ENCODE peak calls at places on chromosomes 1 and 21, in seven cellular contexts. D is fibroblast of the aortic adventitia, P is mucosa of descending colon, N is AG09319, L is epithelial cell of esophagus, I is RWPE1, V is upper lobe of right lung. X is an unnamed sample.

GRCh38 chr1:27521336-27522147 is 31.6 kb upstream of the WASF2 start:
- DNase-seq in D (no peak), N (no peak), V (no peak), P (no peak), L (no peak), I (no peak), X (no peak)

GRCh38 chr1:169782596-169782995 is 12.1 kb downstream of the METTL18 start:
- DNase-seq in N (no peak), I (no peak), P (no peak), V (no peak), D (no peak), L (no peak), X (no peak)

GRCh38 chr1:222736470-222736869 is 532 bp upstream of the FAM177B start:
- DNase-seq in V (no peak), P (no peak), D (no peak), N (no peak), L (no peak), I (no peak), X (no peak)

GRCh38 chr1:196678510-196678884 is 26.7 kb downstream of the CFH start:
- DNase-seq in V (no peak), D (peak; percentile 64), I (no peak), L (peak; percentile 9), N (peak; percentile 10), P (no peak), X (no peak)

GRCh38 chr1:245469734-245470133 is 314.9 kb downstream of the KIF26B start:
- DNase-seq in L (no peak), P (no peak), D (no peak), V (no peak), N (no peak), I (no peak), X (no peak)

GRCh38 chr1:205325334-205325884 is 3.9 kb upstream of the NUAK2 start:
- DNase-seq in P (peak; percentile 91), I (peak; percentile 85), L (peak; percentile 87), N (peak; percentile 44), D (peak; percentile 88), V (no peak), X (peak; percentile 57)

GRCh38 chr1:18938707-18939070 is 17.8 kb downstream of the IFFO2 start:
- DNase-seq in D (no peak), N (no peak), V (no peak), L (no peak), I (no peak), P (no peak), X (no peak)

GRCh38 chr1:36352910-36353878 is 29.7 kb upstream of the EVA1B start:
- DNase-seq in N (no peak), V (no peak), L (peak; percentile 54), I (no peak), P (no peak), D (peak; percentile 54), X (no peak)

GRCh38 chr1:211036701-211037494 is 97.0 kb downstream of the KCNH1 start:
- DNase-seq in I (peak; percentile 42), V (no peak), P (no peak), L (peak; percentile 63), D (no peak), N (peak; percentile 75), X (peak; percentile 89)

GRCh38 chr21:45319461-45320211 is 31.9 kb upstream of the POFUT2 start:
- DNase-seq in I (no peak), D (no peak), P (no peak), V (peak; percentile 67), N (no peak), L (no peak), X (no peak)

GRCh38 chr1:4133541-4133940 is 233.5 kb upstream of the C1orf174 start:
- DNase-seq in D (no peak), I (no peak), N (no peak), V (no peak), L (no peak), P (no peak), X (no peak)

GRCh38 chr1:23567996-23568607 is 8.8 kb upstream of the ID3 start:
- DNase-seq in N (no peak), P (peak; percentile 55), V (no peak), D (no peak), L (no peak), I (no peak), X (no peak)

GRCh38 chr1:179935909-179936496 is 18.6 kb upstream of the CEP350 start:
- DNase-seq in P (no peak), D (no peak), V (no peak), N (no peak), I (no peak), L (no peak), X (no peak)

GRCh38 chr1:43313771-43314170 is 13.0 kb downstream of the TIE1 start:
- DNase-seq in N (no peak), V (no peak), L (no peak), P (peak; percentile 86), I (no peak), D (no peak), X (no peak)

GRCh38 chr21:36839123-36839522 is 127.3 kb downstream of the HLCS start:
- DNase-seq in D (peak; percentile 42), I (no peak), L (no peak), N (no peak), P (peak; percentile 21), V (no peak), X (peak; percentile 39)

GRCh38 chr1:2206813-2207488 is 12.4 kb upstream of the FAAP20 start:
- DNase-seq in V (peak; percentile 68), N (no peak), P (no peak), I (no peak), D (no peak), L (no peak), X (no peak)

GRCh38 chr21:45630876-45631275 is 12.6 kb upstream of the PCBP3 start:
- DNase-seq in L (no peak), I (no peak), D (no peak), P (no peak), V (no peak), N (no peak), X (no peak)

GRCh38 chr1:27342778-27343638 is 1.2 kb downstream of the SYTL1 start:
- DNase-seq in L (peak; percentile 99), P (peak; percentile 49), I (peak; percentile 97), V (peak; percentile 85), D (no peak), N (no peak), X (no peak)

GRCh38 chr1:111654839-111655238 is 35.2 kb downstream of the RAP1A start:
- DNase-seq in I (no peak), L (no peak), P (no peak), D (no peak), V (no peak), N (no peak), X (no peak)

GRCh38 chr21:34306246-34306645 is 57.6 kb upstream of the KCNE2 start:
- DNase-seq in N (no peak), P (no peak), V (no peak), D (no peak), I (no peak), L (no peak), X (no peak)

GRCh38 chr1:154353966-154354365 is 28.6 kb downstream of the ATP8B2 start:
- DNase-seq in P (no peak), I (no peak), L (no peak), D (no peak), V (no peak), N (no peak), X (no peak)
- TF ChIP-seq CTCF in P (no peak), I (no peak), L (no peak), D (no peak), V (no peak), N (no peak), X (no peak)

GRCh38 chr1:214426420-214426812 is 125.0 kb downstream of the PTPN14 start:
- DNase-seq in I (no peak), L (no peak), D (no peak), N (no peak), P (no peak), V (no peak), X (no peak)

GRCh38 chr1:214427871-214428277 is 123.5 kb downstream of the PTPN14 start:
- DNase-seq in V (no peak), P (peak; percentile 18), L (peak; percentile 95), N (peak; percentile 35), I (peak; percentile 79), D (peak; percentile 72), X (peak; percentile 61)

GRCh38 chr1:214423045-214423444 is 128.4 kb downstream of the PTPN14 start:
- DNase-seq in V (no peak), N (no peak), D (no peak), L (no peak), I (no peak), P (no peak), X (no peak)

GRCh38 chr1:214425723-214426419 is 125.5 kb downstream of the PTPN14 start:
- DNase-seq in P (no peak), D (peak; percentile 32), V (no peak), N (no peak), I (no peak), L (no peak), X (no peak)

GRCh38 chr1:214425101-214425500 is 126.3 kb downstream of the PTPN14 start:
- DNase-seq in V (no peak), I (no peak), P (no peak), L (peak; percentile 49), D (no peak), N (no peak), X (no peak)
- TF ChIP-seq CTCF in V (no peak), I (no peak), P (no peak), L (no peak), D (no peak), N (no peak), X (no peak)

GRCh38 chr21:40487406-40487805 is 359.6 kb downstream of the DSCAM start:
- DNase-seq in N (no peak), I (no peak), L (no peak), D (no peak), V (no peak), P (no peak), X (no peak)

DNA sequence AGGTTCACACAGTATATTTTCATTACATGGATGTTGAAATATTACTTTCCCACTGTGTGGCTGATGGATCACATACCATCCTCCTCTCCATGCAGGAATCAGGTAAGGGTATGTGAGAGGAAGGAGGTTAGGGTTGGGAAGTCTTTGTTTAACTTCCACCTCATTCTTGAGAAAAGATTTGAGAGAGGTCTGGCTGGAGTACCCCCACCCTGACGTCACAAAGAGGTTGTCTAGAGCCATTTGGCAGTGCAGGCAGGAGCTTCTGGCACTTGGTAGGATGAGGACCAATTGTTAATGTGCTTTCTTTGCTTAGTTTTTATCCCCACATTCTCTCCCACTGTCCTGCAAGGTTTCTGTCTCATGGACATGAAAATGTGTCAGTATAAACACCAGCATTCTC is 356.6 kb downstream of the DSCAM start:
- DNase-seq in I (no peak), V (no peak), L (no peak), P (no peak), D (no peak), N (no peak), X (no peak)
- TF ChIP-seq CTCF in I (no peak), V (no peak), L (no peak), P (no peak), D (no peak), N (no peak), X (no peak)

DNA sequence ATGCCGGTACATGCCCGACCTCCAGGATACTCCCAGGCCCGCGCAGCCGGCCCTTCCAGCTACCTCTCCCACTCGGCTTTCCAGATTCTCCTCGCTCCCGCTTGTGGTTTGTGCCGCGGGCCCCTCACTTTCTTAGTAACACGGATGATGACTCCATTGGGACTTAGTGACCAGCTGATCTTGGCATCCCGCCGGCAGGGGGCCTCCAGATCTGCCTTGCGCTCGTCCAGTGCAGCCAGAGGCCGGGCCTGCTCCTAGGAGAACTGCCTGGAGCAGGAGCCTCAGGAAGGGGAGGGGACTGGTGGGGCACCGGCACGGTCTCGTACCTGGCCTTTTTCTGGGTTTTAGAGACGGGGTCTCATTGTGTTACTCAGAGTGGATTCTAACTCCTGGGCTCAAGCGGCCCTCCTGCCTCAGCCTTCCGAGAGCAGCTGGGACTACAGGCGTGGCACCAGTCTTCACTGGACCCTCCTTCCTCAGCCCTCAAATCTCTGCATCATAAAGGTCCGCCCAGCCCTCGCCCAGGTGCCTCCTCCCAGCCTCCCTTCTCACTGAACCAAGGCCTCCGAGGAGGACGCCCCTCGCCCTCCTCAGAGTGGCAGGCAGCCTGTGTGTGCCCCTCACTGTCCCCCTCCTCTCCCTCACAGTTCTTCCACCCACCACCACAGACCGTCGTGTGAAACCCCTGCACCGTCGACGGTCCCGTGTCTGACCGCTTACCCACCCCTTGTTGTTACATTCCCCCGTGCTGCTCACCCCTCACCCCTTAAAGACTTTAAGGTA is 78.6 kb downstream of the SLC25A24 start:
- DNase-seq in V (no peak), L (peak; percentile 19), P (no peak), N (no peak), D (no peak), I (no peak), X (no peak)
- TF ChIP-seq CTCF in V (no peak), L (no peak), P (no peak), N (no peak), D (no peak), I (no peak), X (no peak)